ENCODE peak calls at places on chromosomes 7 and 10, in nine cellular contexts. U is cardiac muscle cell, F is epithelial cell of esophagus, X is cardiac fibroblast, G is left ventricle myocardium inferior, C is IMR-90, A is upper lobe of right lung, H is heart right ventricle, T is psoas muscle. Z is an unnamed sample.

GRCh38 chr10:124186956-124187355 is 93.6 kb upstream of the CHST15 start:
- DNase-seq in U (no peak), F (no peak), X (no peak), G (no peak), C (no peak), A (no peak), H (no peak), T (no peak), Z (no peak)

GRCh38 chr7:25388681-25389080 is 160.4 kb upstream of the NPVF start:
- DNase-seq in U (no peak), F (no peak), X (no peak), G (no peak), C (no peak), A (no peak), H (no peak), T (no peak), Z (no peak)

GRCh38 chr10:2861632-2862210 is 205.6 kb upstream of the PFKP start:
- DNase-seq in U (no peak), F (no peak), X (no peak), G (no peak), C (no peak), A (no peak), H (no peak), T (no peak), Z (no peak)

GRCh38 chr10:74925716-74926115 is 99.3 kb downstream of the KAT6B start:
- DNase-seq in U (no peak), F (no peak), X (no peak), G (no peak), C (no peak), A (no peak), H (peak), T (no peak), Z (no peak)

GRCh38 chr10:13099144-13099665 is 758 bp upstream of the OPTN start:
- DNase-seq in U (peak), F (peak), X (peak), G (no peak), C (peak), A (no peak), H (peak), T (peak), Z (peak)

GRCh38 chr10:98326621-98327027 is 58.6 kb upstream of the LOXL4 start:
- DNase-seq in U (no peak), F (no peak), X (no peak), G (peak), C (no peak), A (no peak), H (peak), T (no peak), Z (no peak)

GRCh38 chr7:68691261-68692216 is 906.7 kb upstream of the AUTS2 start:
- DNase-seq in U (peak), F (no peak), X (peak), G (no peak), C (peak), A (no peak), H (no peak), T (peak), Z (peak)

GRCh38 chr10:46223064-46223480 is 63.7 kb upstream of the ANTXRL start:
- DNase-seq in U (no peak), F (no peak), X (no peak), G (no peak), C (no peak), A (peak), H (no peak), T (no peak), Z (no peak)

GRCh38 chr7:131586259-131586658 is 29.8 kb upstream of the PODXL start:
- DNase-seq in U (no peak), F (no peak), X (peak), G (peak), C (no peak), A (no peak), H (peak), T (peak), Z (no peak)

GRCh38 chr10:132039371-132039770 is 26.4 kb upstream of the JAKMIP3 start:
- DNase-seq in U (no peak), F (no peak), X (no peak), G (no peak), C (no peak), A (no peak), H (no peak), T (no peak), Z (no peak)

GRCh38 chr10:132035476-132035875 is 30.3 kb upstream of the JAKMIP3 start:
- DNase-seq in U (no peak), F (no peak), X (no peak), G (no peak), C (no peak), A (no peak), H (no peak), T (no peak), Z (no peak)

GRCh38 chr10:132036153-132036886 is 29.4 kb upstream of the JAKMIP3 start:
- DNase-seq in U (peak), F (peak), X (peak), G (peak), C (no peak), A (no peak), H (peak), T (no peak), Z (no peak)

GRCh38 chr10:132036887-132037675 is 28.7 kb upstream of the JAKMIP3 start:
- DNase-seq in U (no peak), F (peak), X (no peak), G (peak), C (no peak), A (no peak), H (peak), T (no peak), Z (no peak)

GRCh38 chr10:132037676-132037975 is 28.1 kb upstream of the JAKMIP3 start:
- DNase-seq in U (no peak), F (no peak), X (no peak), G (no peak), C (no peak), A (no peak), H (no peak), T (no peak), Z (no peak)
- H3K4me3 ChIP-seq in U (no peak), F (no peak), X (no peak), G (no peak), C (no peak), A (no peak), H (no peak), T (no peak), Z (no peak)

GRCh38 chr10:32956365-32957197 is 1.4 kb downstream of the ITGB1 start:
- DNase-seq in U (no peak), F (no peak), X (no peak), G (no peak), C (no peak), A (no peak), H (no peak), T (no peak), Z (no peak)

GRCh38 chr10:32957341-32958084 is 517 bp downstream of the ITGB1 start:
- DNase-seq in U (peak), F (no peak), X (peak), G (peak), C (no peak), A (peak), H (peak), T (peak), Z (no peak)

GRCh38 chr10:32960022-32960421 is 2.0 kb upstream of the ITGB1 start:
- DNase-seq in U (no peak), F (no peak), X (no peak), G (no peak), C (no peak), A (no peak), H (no peak), T (no peak), Z (no peak)

GRCh38 chr10:32958992-32959703 is 1.1 kb upstream of the ITGB1 start:
- DNase-seq in U (no peak), F (no peak), X (no peak), G (no peak), C (no peak), A (no peak), H (no peak), T (no peak), Z (peak)

DNA sequence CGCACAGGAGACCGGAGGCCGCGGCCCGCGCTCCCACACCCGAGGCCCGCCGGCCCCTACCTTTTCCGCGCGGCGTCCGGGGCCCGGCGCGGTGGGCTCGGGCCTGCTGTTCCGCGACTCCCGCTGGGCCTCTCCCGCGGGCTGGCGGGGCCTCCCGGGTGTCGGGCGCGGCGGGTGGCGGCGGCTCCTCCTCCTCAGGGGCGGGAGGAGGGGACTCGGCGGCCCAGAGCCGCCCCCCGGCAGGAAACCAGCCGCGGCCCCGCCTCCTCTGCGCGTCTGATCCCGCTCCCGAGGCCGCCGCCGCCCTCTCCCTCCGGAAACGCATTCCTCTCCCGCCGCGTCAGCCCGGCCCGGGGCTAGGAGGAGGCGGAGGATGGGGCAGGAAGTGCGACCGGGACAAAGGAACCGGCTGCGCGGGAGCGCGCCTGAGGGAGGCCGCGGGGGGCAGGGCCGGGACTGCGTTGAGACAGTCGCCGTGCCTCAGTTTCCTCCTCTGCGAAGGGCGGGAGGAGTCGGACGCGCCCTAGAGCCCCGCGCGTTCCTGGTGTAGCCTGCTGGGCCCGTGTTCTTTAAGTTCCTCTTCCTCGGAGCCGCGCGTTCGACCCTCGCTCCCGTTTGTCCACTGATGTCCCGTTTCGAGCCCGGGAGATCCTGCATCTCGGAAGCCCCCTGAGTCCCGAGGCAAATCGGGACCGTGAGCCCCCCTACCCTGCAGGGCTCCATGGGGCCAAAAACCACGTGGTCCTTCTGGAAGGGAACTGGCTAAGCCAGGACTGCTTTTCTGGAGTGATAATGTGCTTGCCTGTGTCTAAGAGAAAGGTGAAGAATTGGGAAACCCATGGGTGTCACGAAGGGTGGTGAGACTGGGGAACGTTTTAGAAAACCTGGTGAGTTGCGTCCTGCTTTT is at the start of gene ITGB1:
- DNase-seq in U (peak), F (peak), X (peak), G (peak), C (peak), A (peak), H (peak), T (peak), Z (peak)
- TF ChIP-seq CTCF in U (no peak), F (no peak), X (no peak), G (no peak), C (no peak), A (no peak), H (no peak), T (no peak), Z (no peak)

GRCh38 chr7:2523461-2523905 is 3.9 kb downstream of the LFNG start:
- DNase-seq in U (no peak), F (peak), X (no peak), G (no peak), C (no peak), A (peak), H (no peak), T (no peak), Z (no peak)
- H3K4me3 ChIP-seq in U (no peak), F (peak), X (no peak), G (peak), C (no peak), A (peak), H (peak), T (peak), Z (peak)

GRCh38 chr7:143372070-143372469 is 9.1 kb upstream of the ZYX start:
- DNase-seq in U (peak), F (peak), X (peak), G (peak), C (no peak), A (no peak), H (peak), T (peak), Z (peak)
- TF ChIP-seq CTCF in U (no peak), F (peak), X (no peak), G (no peak), C (no peak), A (no peak), H (no peak), T (no peak), Z (no peak)

GRCh38 chr7:122884186-122884585 is 2.1 kb downstream of the CADPS2 start:
- DNase-seq in U (no peak), F (peak), X (no peak), G (no peak), C (no peak), A (no peak), H (no peak), T (no peak), Z (no peak)
- H3K4me3 ChIP-seq in U (no peak), F (no peak), X (no peak), G (peak), C (no peak), A (peak), H (no peak), T (peak), Z (no peak)

GRCh38 chr10:109619914-109620313 is 303.4 kb downstream of the XPNPEP1 start:
- DNase-seq in U (no peak), F (no peak), X (no peak), G (no peak), C (no peak), A (no peak), H (no peak), T (no peak), Z (no peak)
- TF ChIP-seq CTCF in U (no peak), F (no peak), X (no peak), G (no peak), C (no peak), A (no peak), H (no peak), T (no peak), Z (no peak)

GRCh38 chr7:194996-195829 is 2.8 kb downstream of the FAM20C start:
- DNase-seq in U (peak), F (no peak), X (peak), G (no peak), C (peak), A (no peak), H (peak), T (no peak), Z (no peak)
- H3K4me3 ChIP-seq in U (no peak), F (no peak), X (peak), G (peak), C (peak), A (peak), H (peak), T (peak), Z (peak)

GRCh38 chr10:121411006-121411405 is 187.2 kb downstream of the FGFR2 start:
- DNase-seq in U (no peak), F (no peak), X (no peak), G (no peak), C (no peak), A (no peak), H (no peak), T (no peak), Z (no peak)
- TF ChIP-seq CTCF in U (no peak), F (no peak), X (no peak), G (no peak), C (no peak), A (no peak), H (no peak), T (no peak), Z (no peak)

DNA sequence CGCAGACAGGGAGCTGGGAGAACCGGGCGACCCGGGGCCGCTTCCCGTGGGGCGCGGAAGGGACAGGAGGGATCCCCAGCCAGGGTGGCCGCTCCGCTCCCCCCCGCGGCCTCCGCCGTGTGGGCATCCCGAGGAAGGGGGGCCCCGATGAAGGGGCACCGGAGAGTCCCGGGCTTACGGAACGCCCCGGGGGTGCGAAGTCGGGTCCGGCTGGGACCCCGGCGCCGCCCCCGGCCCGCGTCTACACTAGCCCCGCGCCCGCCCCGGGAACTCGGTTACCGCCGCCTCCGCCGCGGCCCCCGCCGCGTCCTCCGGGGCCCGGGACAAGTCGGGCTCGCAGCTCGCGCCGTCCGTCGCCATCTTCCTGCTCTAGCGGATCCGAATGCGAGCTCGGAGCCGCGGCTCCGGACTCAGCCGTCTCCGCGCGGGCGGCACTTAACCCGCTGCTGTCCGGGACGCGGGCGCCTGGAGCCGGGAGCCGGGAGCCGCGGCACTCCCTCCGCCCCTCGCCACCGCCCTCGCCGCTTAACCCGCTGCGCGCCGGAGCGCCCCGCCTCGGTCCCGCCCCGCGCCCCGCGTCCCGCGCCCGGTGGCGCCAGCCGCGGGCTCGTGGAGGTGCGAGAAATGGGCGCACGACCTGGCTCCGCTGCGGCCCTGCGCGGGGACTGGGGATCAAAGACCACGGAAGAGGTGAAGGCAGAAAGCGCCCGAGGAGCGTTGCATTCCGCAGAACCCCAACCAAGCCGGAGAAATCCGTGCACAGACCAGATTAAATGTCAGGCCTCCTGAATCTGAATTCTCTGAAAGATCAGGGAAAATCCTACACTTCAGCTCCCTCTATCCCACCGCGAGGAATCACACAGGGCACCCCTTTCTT is at the start of gene CTTNBP2:
- DNase-seq in U (peak), F (peak), X (peak), G (peak), C (peak), A (peak), H (peak), T (peak), Z (peak)
- H3K4me3 ChIP-seq in U (peak), F (peak), X (peak), G (peak), C (peak), A (peak), H (peak), T (peak), Z (peak)

GRCh38 chr10:68792115-68792514 is 35.2 kb upstream of the STOX1 start:
- DNase-seq in U (peak), F (no peak), X (peak), G (no peak), C (peak), A (no peak), H (no peak), T (no peak), Z (no peak)
- TF ChIP-seq CTCF in U (peak), F (no peak), X (no peak), G (peak), C (peak), A (peak), H (peak), T (peak), Z (no peak)